ENCODE peak calls at places on chromosome 20, in seven cellular contexts. L is psoas muscle; Q is naive thymus-derived CD4-positive, alpha-beta T cell; N is fibroblast of lung; G is mucosa of descending colon; I is small intestine; C is mesendoderm. O is an unnamed sample. For H3K36me3, the result is how much of the 10 kb centered on the place peaks cover.

GRCh38 chr20:56433880-56434255 is 21.8 kb downstream of the CASS4 start:
- DNase-seq in L (no peak), Q (no peak), N (peak), G (no peak), I (no peak), C (no peak), O (no peak)

GRCh38 chr20:39042279-39043150 is 80.4 kb downstream of the DHX35 start:
- DNase-seq in L (no peak), Q (no peak), N (no peak), G (no peak), I (no peak), C (no peak), O (no peak)

GRCh38 chr20:32464401-32465091 is 106.4 kb downstream of the ASXL1 start:
- DNase-seq in L (peak), Q (no peak), N (no peak), G (no peak), I (no peak), C (no peak), O (no peak)

GRCh38 chr20:55488593-55488992 is 516.7 kb downstream of the CBLN4 start:
- DNase-seq in L (no peak), Q (no peak), N (no peak), G (no peak), I (no peak), C (no peak), O (no peak)

GRCh38 chr20:18524646-18525045 is 16.9 kb downstream of the SEC23B start:
- DNase-seq in L (no peak), Q (no peak), N (peak), G (no peak), I (no peak), C (no peak), O (no peak)

GRCh38 chr20:31764641-31765305 is 25.7 kb downstream of the TPX2 start:
- DNase-seq in L (no peak), Q (no peak), N (no peak), G (no peak), I (no peak), C (no peak), O (no peak)

GRCh38 chr20:19937651-19938420 is 79.3 kb upstream of the NAA20 start:
- DNase-seq in L (no peak), Q (peak), N (no peak), G (no peak), I (no peak), C (no peak), O (no peak)

GRCh38 chr20:12847862-12848261 is 160.9 kb upstream of the SPTLC3 start:
- DNase-seq in L (no peak), Q (no peak), N (no peak), G (no peak), I (no peak), C (no peak), O (no peak)

GRCh38 chr20:53660947-53661381 is 67.3 kb upstream of the ZNF217 start:
- DNase-seq in L (no peak), Q (peak), N (peak), G (no peak), I (no peak), C (no peak), O (no peak)

GRCh38 chr20:61935926-61936700 is 129.6 kb downstream of the TAF4 start:
- DNase-seq in L (peak), Q (no peak), N (no peak), G (no peak), I (no peak), C (no peak), O (no peak)

GRCh38 chr20:35307666-35308653 is 15.7 kb upstream of the FAM83C start:
- DNase-seq in L (peak), Q (no peak), N (peak), G (no peak), I (no peak), C (no peak), O (peak)

GRCh38 chr20:6525447-6526303 is 241.8 kb upstream of the BMP2 start:
- DNase-seq in L (no peak), Q (no peak), N (no peak), G (no peak), I (no peak), C (peak), O (no peak)

GRCh38 chr20:16064991-16065707 is 508.1 kb downstream of the KIF16B start:
- DNase-seq in L (no peak), Q (no peak), N (peak), G (no peak), I (no peak), C (peak), O (no peak)

GRCh38 chr20:401682-402495 is 6.2 kb upstream of the RBCK1 start:
- DNase-seq in L (no peak), Q (no peak), N (peak), G (peak), I (peak), C (peak), O (no peak)

GRCh38 chr20:16189371-16189770 is 383.9 kb downstream of the KIF16B start:
- DNase-seq in L (no peak), Q (no peak), N (no peak), G (no peak), I (no peak), C (peak), O (no peak)

GRCh38 chr20:50534567-50534966 is 24.4 kb downstream of the PTPN1 start:
- DNase-seq in L (no peak), Q (no peak), N (peak), G (no peak), I (no peak), C (no peak), O (no peak)

GRCh38 chr20:36435799-36436541 is 105.3 kb upstream of the MYL9 start:
- DNase-seq in L (peak), Q (peak), N (peak), G (peak), I (peak), C (peak), O (peak)

GRCh38 chr20:33570743-33571142 is 80.8 kb downstream of the CBFA2T2 start:
- DNase-seq in L (no peak), Q (no peak), N (no peak), G (no peak), I (no peak), C (no peak), O (no peak)

GRCh38 chr20:13187899-13188298 is 33.2 kb upstream of the ISM1 start:
- DNase-seq in L (no peak), Q (no peak), N (no peak), G (no peak), I (no peak), C (no peak), O (no peak)

GRCh38 chr20:14582855-14583254 is 245.4 kb upstream of the FLRT3 start:
- DNase-seq in L (no peak), Q (no peak), N (no peak), G (no peak), I (no peak), C (no peak), O (no peak)

GRCh38 chr20:23078994-23079364 is 7.1 kb downstream of the CD93 start:
- DNase-seq in L (no peak), Q (no peak), N (no peak), G (no peak), I (no peak), C (peak), O (no peak)

GRCh38 chr20:43667341-43668132 is 623 bp downstream of the MYBL2 start:
- DNase-seq in L (no peak), Q (no peak), N (no peak), G (no peak), I (no peak), C (peak), O (no peak)

GRCh38 chr20:46939031-46939430 is 44.4 kb downstream of the EYA2 start:
- DNase-seq in L (no peak), Q (no peak), N (no peak), G (no peak), I (no peak), C (peak), O (no peak)

GRCh38 chr20:62550087-62550565 is 74.3 kb upstream of the GATA5 start:
- DNase-seq in L (peak), Q (no peak), N (no peak), G (peak), I (no peak), C (peak), O (no peak)

GRCh38 chr20:22495789-22496188 is 88.6 kb downstream of the FOXA2 start:
- DNase-seq in L (no peak), Q (no peak), N (no peak), G (no peak), I (no peak), C (no peak), O (no peak)

GRCh38 chr20:11876555-11876954 is 41.1 kb upstream of the BTBD3 start:
- DNase-seq in L (no peak), Q (no peak), N (no peak), G (no peak), I (no peak), C (no peak), O (no peak)

GRCh38 chr20:60011512-60012507 is 53.6 kb downstream of the CDH26 start:
- DNase-seq in L (peak), Q (no peak), N (no peak), G (no peak), I (no peak), C (no peak), O (no peak)

GRCh38 chr20:15100506-15101160 is 763.2 kb upstream of the FLRT3 start:
- DNase-seq in L (no peak), Q (no peak), N (no peak), G (no peak), I (no peak), C (no peak), O (no peak)

GRCh38 chr20:56361888-56362287 is 3.1 kb downstream of the FAM210B start:
- DNase-seq in L (no peak), Q (no peak), N (no peak), G (no peak), I (no peak), C (no peak), O (no peak)

GRCh38 chr20:52160049-52160448 is 31.5 kb downstream of the ZFP64 start:
- DNase-seq in L (no peak), Q (no peak), N (no peak), G (no peak), I (no peak), C (no peak), O (no peak)
- H3K36me3 ChIP-seq in L (under half), Q (under half), N (under half), G (under half), I (under half), C (under half), O (half or more)

GRCh38 chr20:48956052-48956451 is 34.5 kb downstream of the ARFGEF2 start:
- DNase-seq in L (no peak), Q (no peak), N (no peak), G (no peak), I (no peak), C (no peak), O (no peak)
- H3K36me3 ChIP-seq in L (under half), Q (under half), N (under half), G (under half), I (under half), C (under half), O (half or more)

GRCh38 chr20:25282796-25283195 is 34.9 kb downstream of the PYGB start:
- DNase-seq in L (no peak), Q (no peak), N (no peak), G (no peak), I (no peak), C (no peak), O (no peak)

GRCh38 chr20:25280051-25280573 is 32.2 kb downstream of the PYGB start:
- DNase-seq in L (peak), Q (no peak), N (no peak), G (no peak), I (no peak), C (no peak), O (peak)

GRCh38 chr20:25280574-25281535 is 33.0 kb downstream of the PYGB start:
- DNase-seq in L (peak), Q (no peak), N (no peak), G (no peak), I (no peak), C (no peak), O (peak)

GRCh38 chr20:25282034-25282781 is 34.3 kb downstream of the PYGB start:
- DNase-seq in L (peak), Q (no peak), N (no peak), G (no peak), I (no peak), C (no peak), O (peak)

GRCh38 chr20:25281541-25281991 is 33.7 kb downstream of the PYGB start:
- DNase-seq in L (peak), Q (no peak), N (no peak), G (peak), I (no peak), C (no peak), O (peak)
- H3K36me3 ChIP-seq in L (under half), Q (under half), N (under half), G (under half), I (under half), C (under half), O (half or more)

GRCh38 chr20:49149281-49150045 is 38.7 kb downstream of the STAU1 start:
- DNase-seq in L (no peak), Q (no peak), N (no peak), G (no peak), I (no peak), C (no peak), O (no peak)
- H3K36me3 ChIP-seq in L (under half), Q (under half), N (under half), G (under half), I (under half), C (under half), O (half or more)